ENCODE peak calls at places on chromosomes 4 and X, in six cellular contexts. H is cardiac muscle cell, A is SJSA1, R is thoracic aorta, U is IMR-90, M is mesenchymal stem cell. N is an unnamed sample.

GRCh38 chr4:84855774-84856173 is 110.7 kb downstream of the WDFY3 start:
- DNase-seq in H (no peak), A (no peak), R (no peak), U (no peak), M (no peak), N (no peak)

GRCh38 chr4:110945600-110945999 is 322.7 kb upstream of the PITX2 start:
- DNase-seq in H (no peak), A (no peak), R (no peak), U (no peak), M (no peak), N (no peak)

GRCh38 chr4:165476214-165477098 is 97.6 kb downstream of the CPE start:
- DNase-seq in H (peak), A (no peak), R (no peak), U (peak), M (peak), N (no peak)

GRCh38 chrX:72716766-72717165 is 2.7 kb upstream of the PHKA1 start:
- DNase-seq in H (no peak), A (no peak), R (no peak), U (peak), M (no peak), N (no peak)

GRCh38 chr4:106315476-106315967 is 487 bp downstream of the TBCK start:
- DNase-seq in H (no peak), A (no peak), R (no peak), U (peak), M (peak), N (no peak)

GRCh38 chr4:25760518-25761157 is 102.2 kb downstream of the SEL1L3 start:
- DNase-seq in H (peak), A (no peak), R (no peak), U (peak), M (no peak), N (no peak)

GRCh38 chrX:65987856-65988255 is 52.0 kb downstream of the VSIG4 start:
- DNase-seq in H (no peak), A (no peak), R (no peak), U (no peak), M (no peak), N (no peak)

GRCh38 chr4:113445286-113445685 is 316.3 kb downstream of the CAMK2D start:
- DNase-seq in H (peak), A (no peak), R (peak), U (peak), M (peak), N (peak)

GRCh38 chrX:8404443-8404842 is 60.2 kb upstream of the VCX3B start:
- DNase-seq in H (peak), A (peak), R (no peak), U (no peak), M (no peak), N (no peak)

DNA sequence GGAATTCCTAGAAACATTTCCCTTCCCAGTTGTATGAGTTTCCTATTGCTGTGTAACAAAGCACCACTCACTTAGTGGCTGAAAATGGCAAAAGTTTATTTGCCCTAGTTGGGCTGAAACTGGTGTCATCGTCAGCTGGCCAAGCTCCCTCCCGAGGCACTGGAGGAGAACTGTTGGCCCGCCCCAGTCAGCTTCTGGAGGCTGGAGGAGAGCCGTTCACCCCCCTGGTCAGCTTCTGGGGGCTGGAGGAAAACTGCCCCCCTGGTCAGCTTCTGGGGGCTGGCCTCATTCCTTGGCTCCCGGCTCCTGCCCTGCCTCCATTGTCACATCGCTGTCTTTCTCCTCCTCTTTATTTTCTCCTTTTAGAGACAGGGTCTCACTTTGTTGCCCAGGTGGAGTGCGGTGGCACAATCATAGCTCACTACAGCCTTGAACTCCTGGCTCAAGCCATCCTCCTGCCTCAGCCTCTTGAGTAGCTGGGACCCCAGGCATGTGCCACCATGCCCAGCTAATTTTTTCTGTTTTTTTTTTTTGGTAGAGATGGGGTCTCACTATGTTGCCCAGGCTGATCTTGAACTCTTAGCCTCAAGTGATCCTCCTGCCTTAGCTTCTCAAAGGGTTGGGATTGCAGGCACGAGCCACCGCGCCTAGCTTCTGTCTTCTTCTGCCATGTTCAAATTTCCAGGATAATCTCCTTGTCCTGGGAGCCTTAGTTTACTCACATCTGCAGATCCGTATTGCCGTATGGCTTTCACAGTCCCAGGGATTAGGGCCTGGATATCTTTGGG is 3.2 kb downstream of the RGS12 start:
- DNase-seq in H (no peak), A (peak), R (no peak), U (no peak), M (no peak), N (no peak)
- H3K4me3 ChIP-seq in H (no peak), A (no peak), R (no peak), U (no peak), M (no peak), N (no peak)

DNA sequence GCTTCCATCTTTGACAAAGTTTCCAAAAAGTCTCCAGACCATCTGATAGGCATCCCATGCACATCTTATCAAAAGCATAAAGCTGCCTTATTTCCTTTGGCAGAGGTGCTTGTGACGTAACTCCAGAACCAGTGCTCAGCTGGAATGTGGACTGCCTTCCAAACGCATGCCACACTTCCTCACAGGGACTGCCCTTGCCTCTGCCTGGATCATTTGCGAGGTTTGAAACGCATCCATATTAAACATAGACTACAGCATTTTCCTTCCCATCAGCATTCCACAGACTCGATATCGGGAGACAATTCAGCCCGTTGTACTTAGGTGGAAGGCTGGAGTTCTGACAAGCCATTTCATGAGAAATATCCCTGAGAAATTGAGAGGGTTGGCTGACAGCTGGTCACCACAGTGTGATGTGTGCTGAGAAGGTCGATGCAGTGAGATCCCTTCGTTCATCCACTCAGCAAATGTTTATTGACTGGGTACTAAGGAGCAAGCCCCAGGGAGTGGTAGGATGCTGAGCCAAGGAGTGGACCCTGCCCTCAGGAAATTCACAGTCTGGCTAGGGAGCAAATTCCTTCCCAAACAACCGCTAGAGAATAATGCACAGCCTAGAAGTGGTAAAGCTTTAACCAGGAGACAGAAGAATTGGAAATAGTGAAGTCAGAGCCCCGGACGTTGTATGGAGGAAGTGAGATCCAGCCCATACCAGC is 376.0 kb downstream of the BCOR start:
- DNase-seq in H (peak), A (no peak), R (no peak), U (peak), M (no peak), N (no peak)
- H3K27ac ChIP-seq in H (no peak), A (no peak), R (peak), U (no peak), M (no peak), N (no peak)

GRCh38 chr4:108168213-108168671 is 490 bp downstream of the LEF1 start:
- DNase-seq in H (no peak), A (no peak), R (no peak), U (peak), M (peak), N (no peak)
- H3K4me3 ChIP-seq in H (peak), A (peak), R (peak), U (peak), M (peak), N (peak)

DNA sequence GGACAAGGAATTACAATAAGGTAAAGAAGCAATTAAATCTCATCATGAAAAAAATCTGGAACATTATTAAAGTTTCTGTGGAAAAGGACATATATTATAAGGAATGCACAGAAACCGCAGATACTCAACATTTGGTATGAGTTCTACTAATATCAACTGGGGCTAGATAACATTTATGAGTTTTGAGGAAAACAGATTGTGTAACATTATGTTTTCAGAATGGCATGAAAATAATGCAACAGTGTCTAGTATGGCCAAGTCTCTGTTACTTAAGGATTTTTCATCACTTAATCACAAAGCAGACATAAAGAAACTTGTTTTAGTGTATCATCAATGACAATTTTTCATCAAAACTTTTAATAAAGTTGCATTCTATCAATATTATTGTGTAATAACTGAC is 785.0 kb downstream of the GLUD2 start:
- DNase-seq in H (peak), A (no peak), R (no peak), U (no peak), M (no peak), N (no peak)
- H3K27ac ChIP-seq in H (no peak), A (no peak), R (no peak), U (no peak), M (no peak), N (no peak)

DNA sequence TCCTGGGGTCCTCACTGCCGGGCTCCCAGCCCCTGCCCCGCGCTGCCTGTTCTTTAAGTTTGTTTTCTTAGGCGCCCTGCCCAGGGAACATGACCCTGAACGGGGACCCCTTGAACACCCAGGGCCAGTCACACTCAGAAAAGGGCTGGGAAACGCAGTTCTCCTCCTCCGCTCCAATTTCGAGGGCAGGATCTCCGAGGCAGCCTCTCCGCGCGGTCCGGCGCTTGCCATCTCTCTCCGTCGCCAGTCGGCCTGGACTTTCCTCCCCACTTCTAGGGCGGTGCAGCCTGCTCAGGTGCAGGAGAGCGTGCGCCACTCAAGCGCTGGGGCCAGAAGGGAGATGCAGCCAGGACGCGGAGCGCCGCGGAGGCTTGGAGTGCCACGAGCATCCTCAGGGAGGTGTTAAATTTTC is 9.9 kb downstream of the PRDM8 start:
- DNase-seq in H (no peak), A (no peak), R (no peak), U (no peak), M (no peak), N (no peak)
- H3K4me3 ChIP-seq in H (no peak), A (no peak), R (no peak), U (no peak), M (no peak), N (peak)

GRCh38 chrX:131728295-131729145 is 184.6 kb downstream of the OR13H1 start:
- DNase-seq in H (no peak), A (no peak), R (no peak), U (peak), M (no peak), N (no peak)
- H3K27ac ChIP-seq in H (no peak), A (no peak), R (no peak), U (peak), M (no peak), N (no peak)